ENCODE peak calls at places on chromosomes 7 and 10, in five cellular contexts. V is AG09319, K is body of pancreas, L is GM20000, W is T-cell. A is an unnamed sample.
A peak's percentile ranks its signal among the peaks of the same experiment; 100 is the strongest.

GRCh38 chr7:42278360-42278759 is 41.4 kb upstream of the GLI3 start:
- DNase-seq in V (no peak), K (no peak), L (no peak), W (no peak), A (no peak)

GRCh38 chr7:149620961-149621360 is 123.4 kb upstream of the ZNF746 start:
- DNase-seq in V (no peak), K (no peak), L (peak; percentile 41), W (peak; percentile 10), A (peak; percentile 15)

GRCh38 chr10:89633484-89633883 is 11.6 kb downstream of the PANK1 start:
- DNase-seq in V (peak; percentile 56), K (no peak), L (no peak), W (no peak), A (no peak)

GRCh38 chr7:1511829-1512422 is 7.7 kb upstream of the INTS1 start:
- DNase-seq in V (no peak), K (no peak), L (no peak), W (no peak), A (no peak)

GRCh38 chr7:155258233-155258575 is 39.5 kb upstream of the INSIG1 start:
- DNase-seq in V (peak; percentile 60), K (no peak), L (no peak), W (no peak), A (no peak)

GRCh38 chr10:44317856-44318255 is 67.0 kb downstream of the CXCL12 start:
- DNase-seq in V (no peak), K (no peak), L (no peak), W (no peak), A (no peak)

GRCh38 chr7:157432957-157433576 is 96.3 kb downstream of the DNAJB6 start:
- DNase-seq in V (peak; percentile 1), K (peak; percentile 41), L (peak; percentile 74), W (no peak), A (peak; percentile 59)

GRCh38 chr7:104922187-104923009 is 91.6 kb upstream of the KMT2E start:
- DNase-seq in V (no peak), K (no peak), L (no peak), W (no peak), A (no peak)

GRCh38 chr10:29392376-29393021 is 103.6 kb downstream of the LYZL1 start:
- DNase-seq in V (no peak), K (peak; percentile 48), L (peak; percentile 51), W (no peak), A (peak; percentile 18)

GRCh38 chr10:43846187-43846680 is 197.6 kb upstream of the ZNF32 start:
- DNase-seq in V (no peak), K (no peak), L (no peak), W (no peak), A (peak; percentile 28)

GRCh38 chr7:38283809-38284208 is 10.4 kb upstream of the TARP start:
- DNase-seq in V (no peak), K (no peak), L (no peak), W (no peak), A (no peak)

GRCh38 chr7:134625571-134625970 is 21.1 kb upstream of the BPGM start:
- DNase-seq in V (no peak), K (no peak), L (no peak), W (no peak), A (no peak)

GRCh38 chr10:71840177-71840711 is 10.8 kb downstream of the PSAP start:
- DNase-seq in V (peak; percentile 91), K (peak; percentile 60), L (no peak), W (no peak), A (no peak)

GRCh38 chr10:108469940-108470339 is 1305.4 kb upstream of the SORCS1 start:
- DNase-seq in V (no peak), K (no peak), L (no peak), W (no peak), A (no peak)

GRCh38 chr10:95544783-95545500 is 16.2 kb downstream of the SORBS1 start:
- DNase-seq in V (no peak), K (no peak), L (no peak), W (no peak), A (no peak)

GRCh38 chr7:90681336-90682019 is 85.4 kb downstream of the CDK14 start:
- DNase-seq in V (no peak), K (no peak), L (no peak), W (no peak), A (no peak)